ENCODE peak calls at places on chromosomes 13 and 19, in five cellular contexts. A is germinal center; B is aorta; T is T-helper 17 cell; X is NK-92 treated with Interleukin-12 subunit alpha and Interleukin-12 subunit beta, amount 100 ng/mL, for 24 hours. L is an unnamed sample.

GRCh38 chr19:41879080-41879479 is 2.0 kb downstream of the CD79A start:
- DNase-seq in A (no peak), B (no peak), T (no peak), X (no peak), L (no peak)

GRCh38 chr13:108495686-108496363 is 133.6 kb upstream of the MYO16 start:
- DNase-seq in A (no peak), B (no peak), T (no peak), X (no peak), L (no peak)

GRCh38 chr13:109779074-109779473 is 7.3 kb downstream of the IRS2 start:
- DNase-seq in A (no peak), B (no peak), T (peak), X (no peak), L (peak)

GRCh38 chr13:30257433-30258099 is 49.8 kb downstream of the KATNAL1 start:
- DNase-seq in A (peak), B (no peak), T (no peak), X (no peak), L (no peak)

GRCh38 chr19:33883869-33884519 is 87.3 kb downstream of the KCTD15 start:
- DNase-seq in A (no peak), B (no peak), T (no peak), X (no peak), L (peak)

GRCh38 chr13:106241974-106242373 is 293.5 kb downstream of the EFNB2 start:
- DNase-seq in A (no peak), B (no peak), T (no peak), X (no peak), L (no peak)

GRCh38 chr13:39201075-39201630 is 162.9 kb downstream of the NHLRC3 start:
- DNase-seq in A (no peak), B (no peak), T (no peak), X (no peak), L (no peak)

GRCh38 chr19:13022859-13023636 is 27.8 kb downstream of the NFIX start:
- DNase-seq in A (no peak), B (peak), T (no peak), X (no peak), L (no peak)

GRCh38 chr13:32530841-32531253 is 7.7 kb downstream of the N4BP2L2 start:
- DNase-seq in A (no peak), B (no peak), T (no peak), X (no peak), L (no peak)

GRCh38 chr13:60214213-60215079 is 50.7 kb upstream of the DIAPH3 start:
- DNase-seq in A (no peak), B (no peak), T (no peak), X (no peak), L (no peak)

GRCh38 chr19:51123381-51124186 is 1.1 kb upstream of the SIGLEC9 start:
- DNase-seq in A (no peak), B (peak), T (no peak), X (peak), L (no peak)

GRCh38 chr19:55253842-55254624 is 4.8 kb downstream of the PPP6R1 start:
- DNase-seq in A (peak), B (peak), T (no peak), X (peak), L (no peak)